ENCODE peak calls at places on chromosomes 2 and 18, in four cellular contexts. One of them, this sample, is unnamed.

GRCh38 chr18:76721207-76721996 is 101.0 kb upstream of the ZNF236 start:
- DNase-seq in tibial nerve: no peak
- DNase-seq in body of pancreas: no peak
- DNase-seq in heart left ventricle: no peak
- DNase-seq in this sample: no peak

GRCh38 chr18:12863687-12864086 is 20.4 kb downstream of the PTPN2 start:
- DNase-seq in heart left ventricle: no peak
- DNase-seq in tibial nerve: no peak
- DNase-seq in body of pancreas: no peak
- DNase-seq in this sample: no peak

GRCh38 chr2:132999421-132999820 is 329.4 kb upstream of the LYPD1 start:
- DNase-seq in body of pancreas: no peak
- DNase-seq in heart left ventricle: no peak
- DNase-seq in tibial nerve: no peak
- DNase-seq in this sample: no peak

GRCh38 chr2:11745613-11746375 is 638 bp upstream of the LPIN1 start:
- DNase-seq in heart left ventricle: no peak
- DNase-seq in tibial nerve: no peak
- DNase-seq in body of pancreas: no peak
- DNase-seq in this sample: no peak

GRCh38 chr2:234472155-234472554 is 24.7 kb downstream of the ARL4C start:
- DNase-seq in heart left ventricle: no peak
- DNase-seq in body of pancreas: no peak
- DNase-seq in tibial nerve: no peak
- DNase-seq in this sample: no peak

GRCh38 chr2:211990335-211990734 is 548.3 kb downstream of the ERBB4 start:
- DNase-seq in tibial nerve: no peak
- DNase-seq in heart left ventricle: no peak
- DNase-seq in body of pancreas: no peak
- DNase-seq in this sample: no peak

GRCh38 chr2:144431384-144431783 is 88.5 kb downstream of the ZEB2 start:
- DNase-seq in body of pancreas: no peak
- DNase-seq in tibial nerve: no peak
- DNase-seq in heart left ventricle: no peak
- DNase-seq in this sample: no peak

GRCh38 chr2:28713582-28714292 is 37.9 kb upstream of the PPP1CB start:
- DNase-seq in body of pancreas: no peak
- DNase-seq in tibial nerve: no peak
- DNase-seq in heart left ventricle: no peak
- DNase-seq in this sample: no peak

GRCh38 chr18:51149605-51150429 is 47.7 kb downstream of the MEX3C start:
- DNase-seq in heart left ventricle: no peak
- DNase-seq in body of pancreas: no peak
- DNase-seq in tibial nerve: no peak
- DNase-seq in this sample: no peak

GRCh38 chr2:67674668-67675067 is 277.5 kb downstream of the ETAA1 start:
- DNase-seq in tibial nerve: no peak
- DNase-seq in heart left ventricle: peak; percentile 80
- DNase-seq in body of pancreas: no peak
- DNase-seq in this sample: no peak

GRCh38 chr2:106124787-106125549 is 69.1 kb downstream of the UXS1 start:
- DNase-seq in body of pancreas: peak; percentile 53
- DNase-seq in heart left ventricle: no peak
- DNase-seq in tibial nerve: no peak
- DNase-seq in this sample: no peak

GRCh38 chr2:29064746-29065478 is 9.4 kb downstream of the PCARE start:
- DNase-seq in body of pancreas: no peak
- DNase-seq in tibial nerve: no peak
- DNase-seq in heart left ventricle: no peak
- DNase-seq in this sample: peak; percentile 9

GRCh38 chr2:218658671-218659257 is 659 bp downstream of the ZNF142 start:
- DNase-seq in body of pancreas: peak; percentile 25
- DNase-seq in tibial nerve: no peak
- DNase-seq in heart left ventricle: no peak
- DNase-seq in this sample: peak; percentile 57

GRCh38 chr2:127165539-127165935 is 54.6 kb downstream of the CYP27C1 start:
- DNase-seq in body of pancreas: no peak
- DNase-seq in heart left ventricle: no peak
- DNase-seq in tibial nerve: no peak
- DNase-seq in this sample: no peak

GRCh38 chr2:236167297-236168109 is 683 bp downstream of the GBX2 start:
- DNase-seq in tibial nerve: no peak
- DNase-seq in body of pancreas: no peak
- DNase-seq in heart left ventricle: no peak
- DNase-seq in this sample: no peak

GRCh38 chr18:70931942-70932814 is 643.3 kb downstream of the SOCS6 start:
- DNase-seq in body of pancreas: no peak
- DNase-seq in heart left ventricle: no peak
- DNase-seq in tibial nerve: peak; percentile 9
- DNase-seq in this sample: no peak

GRCh38 chr18:48529796-48530195 is 9.0 kb upstream of the CTIF start:
- DNase-seq in body of pancreas: no peak
- DNase-seq in heart left ventricle: no peak
- DNase-seq in tibial nerve: no peak
- DNase-seq in this sample: no peak

GRCh38 chr18:35750929-35751328 is 169.4 kb downstream of the GALNT1 start:
- DNase-seq in tibial nerve: no peak
- DNase-seq in heart left ventricle: no peak
- DNase-seq in body of pancreas: no peak
- DNase-seq in this sample: no peak

GRCh38 chr2:238890131-238890530 is 42.2 kb downstream of the TWIST2 start:
- DNase-seq in heart left ventricle: no peak
- DNase-seq in body of pancreas: no peak
- DNase-seq in tibial nerve: no peak
- DNase-seq in this sample: no peak

GRCh38 chr18:50715919-50716318 is 103.9 kb downstream of the MRO start:
- DNase-seq in tibial nerve: no peak
- DNase-seq in heart left ventricle: no peak
- DNase-seq in body of pancreas: no peak
- DNase-seq in this sample: no peak

GRCh38 chr2:178397002-178397605 is 53.9 kb downstream of the PRKRA start:
- DNase-seq in tibial nerve: peak; percentile 53
- DNase-seq in heart left ventricle: no peak
- DNase-seq in body of pancreas: peak; percentile 20
- DNase-seq in this sample: no peak

GRCh38 chr2:234564719-234565118 is 67.8 kb upstream of the ARL4C start:
- DNase-seq in heart left ventricle: no peak
- DNase-seq in body of pancreas: no peak
- DNase-seq in tibial nerve: no peak
- DNase-seq in this sample: no peak

GRCh38 chr2:72144412-72144745 is 3.3 kb downstream of the CYP26B1 start:
- DNase-seq in body of pancreas: no peak
- DNase-seq in tibial nerve: no peak
- DNase-seq in heart left ventricle: peak; percentile 84
- DNase-seq in this sample: no peak

GRCh38 chr2:63658176-63658968 is 69.6 kb downstream of the MDH1 start:
- DNase-seq in heart left ventricle: no peak
- DNase-seq in tibial nerve: no peak
- DNase-seq in body of pancreas: no peak
- DNase-seq in this sample: no peak

GRCh38 chr18:3283908-3284307 is 22.0 kb downstream of the MYL12B start:
- DNase-seq in heart left ventricle: no peak
- DNase-seq in body of pancreas: no peak
- DNase-seq in tibial nerve: no peak
- DNase-seq in this sample: no peak

GRCh38 chr2:84395819-84396218 is 63.3 kb downstream of the SUCLG1 start:
- DNase-seq in body of pancreas: no peak
- DNase-seq in heart left ventricle: no peak
- DNase-seq in tibial nerve: no peak
- DNase-seq in this sample: no peak

GRCh38 chr2:154452906-154453493 is 245.5 kb upstream of the KCNJ3 start:
- DNase-seq in body of pancreas: no peak
- DNase-seq in heart left ventricle: no peak
- DNase-seq in tibial nerve: no peak
- DNase-seq in this sample: no peak

GRCh38 chr2:29372185-29372584 is 257.0 kb downstream of the CLIP4 start:
- DNase-seq in heart left ventricle: no peak
- DNase-seq in tibial nerve: no peak
- DNase-seq in body of pancreas: peak; percentile 9
- DNase-seq in this sample: no peak

GRCh38 chr18:12907258-12907925 is 23.4 kb upstream of the PTPN2 start:
- DNase-seq in body of pancreas: no peak
- DNase-seq in tibial nerve: no peak
- DNase-seq in heart left ventricle: no peak
- DNase-seq in this sample: no peak

GRCh38 chr2:113227290-113227689 is 51.4 kb downstream of the PAX8 start:
- DNase-seq in tibial nerve: no peak
- DNase-seq in heart left ventricle: no peak
- DNase-seq in body of pancreas: no peak
- DNase-seq in this sample: no peak

GRCh38 chr2:75787532-75788132 is 76.9 kb upstream of the GCFC2 start:
- DNase-seq in tibial nerve: no peak
- DNase-seq in body of pancreas: no peak
- DNase-seq in heart left ventricle: no peak
- DNase-seq in this sample: no peak

GRCh38 chr2:8679567-8679826 is 2.4 kb upstream of the ID2 start:
- DNase-seq in body of pancreas: no peak
- DNase-seq in tibial nerve: no peak
- DNase-seq in heart left ventricle: no peak
- DNase-seq in this sample: no peak

GRCh38 chr18:10490401-10491289 is 35.2 kb upstream of the NAPG start:
- DNase-seq in body of pancreas: peak; percentile 36
- DNase-seq in heart left ventricle: peak; percentile 43
- DNase-seq in tibial nerve: no peak
- DNase-seq in this sample: peak; percentile 62

GRCh38 chr2:222196159-222196558 is 102.6 kb downstream of the PAX3 start:
- DNase-seq in heart left ventricle: no peak
- DNase-seq in body of pancreas: no peak
- DNase-seq in tibial nerve: no peak
- DNase-seq in this sample: no peak

DNA sequence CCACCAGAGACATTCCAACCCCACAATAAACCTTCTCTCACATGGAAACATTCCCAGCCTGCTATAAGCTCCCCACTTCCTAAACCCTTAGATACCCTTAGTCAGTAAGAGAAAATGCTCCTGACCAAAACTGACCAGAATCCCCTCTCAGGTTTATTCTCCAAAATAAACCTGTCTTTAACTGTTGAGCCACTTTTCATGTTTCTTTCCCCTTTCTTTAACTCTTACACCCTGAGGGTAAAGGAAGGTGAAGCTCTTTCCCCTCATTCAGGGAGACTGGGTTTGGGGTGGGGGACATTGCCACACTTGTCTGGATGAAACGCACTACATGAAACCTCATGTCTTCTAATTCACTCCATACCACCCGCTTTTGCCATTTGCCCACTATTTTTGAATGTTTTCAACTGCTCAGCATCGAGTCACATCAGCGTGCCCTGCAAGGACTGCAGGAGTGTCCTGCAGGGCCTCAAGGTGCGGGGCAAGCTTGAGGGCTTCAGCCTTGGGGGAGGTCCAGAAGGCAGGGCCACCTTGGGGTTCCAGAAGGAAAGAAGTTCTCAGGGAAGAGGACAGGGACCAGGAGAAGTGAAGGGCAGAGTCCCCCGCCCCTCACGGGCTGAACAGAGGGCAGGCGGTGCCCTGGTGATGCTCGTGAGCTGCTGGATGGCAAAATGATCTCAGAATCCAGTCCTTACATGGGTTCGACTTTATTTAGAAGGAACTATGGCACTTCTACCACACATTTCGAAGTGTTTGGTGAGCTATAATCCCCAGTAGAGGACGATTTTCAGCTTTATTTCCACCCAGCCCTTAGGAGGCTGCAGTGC is 4.2 kb upstream of the SP140L start:
- DNase-seq in body of pancreas: no peak
- DNase-seq in tibial nerve: no peak
- DNase-seq in heart left ventricle: no peak
- DNase-seq in this sample: no peak
- TF ChIP-seq POLR2A in body of pancreas: no peak
- TF ChIP-seq POLR2A in tibial nerve: no peak
- TF ChIP-seq POLR2A in heart left ventricle: no peak
- TF ChIP-seq POLR2A in this sample: no peak

GRCh38 chr2:194345347-194345746 is 1311.7 kb upstream of the SLC39A10 start:
- DNase-seq in body of pancreas: no peak
- DNase-seq in heart left ventricle: no peak
- DNase-seq in tibial nerve: no peak
- DNase-seq in this sample: no peak
- H3K27ac ChIP-seq in body of pancreas: no peak overlapping the region
- H3K27ac ChIP-seq in heart left ventricle: no peak overlapping the region
- H3K27ac ChIP-seq in tibial nerve: no peak overlapping the region
- H3K27ac ChIP-seq in this sample: no peak overlapping the region

DNA sequence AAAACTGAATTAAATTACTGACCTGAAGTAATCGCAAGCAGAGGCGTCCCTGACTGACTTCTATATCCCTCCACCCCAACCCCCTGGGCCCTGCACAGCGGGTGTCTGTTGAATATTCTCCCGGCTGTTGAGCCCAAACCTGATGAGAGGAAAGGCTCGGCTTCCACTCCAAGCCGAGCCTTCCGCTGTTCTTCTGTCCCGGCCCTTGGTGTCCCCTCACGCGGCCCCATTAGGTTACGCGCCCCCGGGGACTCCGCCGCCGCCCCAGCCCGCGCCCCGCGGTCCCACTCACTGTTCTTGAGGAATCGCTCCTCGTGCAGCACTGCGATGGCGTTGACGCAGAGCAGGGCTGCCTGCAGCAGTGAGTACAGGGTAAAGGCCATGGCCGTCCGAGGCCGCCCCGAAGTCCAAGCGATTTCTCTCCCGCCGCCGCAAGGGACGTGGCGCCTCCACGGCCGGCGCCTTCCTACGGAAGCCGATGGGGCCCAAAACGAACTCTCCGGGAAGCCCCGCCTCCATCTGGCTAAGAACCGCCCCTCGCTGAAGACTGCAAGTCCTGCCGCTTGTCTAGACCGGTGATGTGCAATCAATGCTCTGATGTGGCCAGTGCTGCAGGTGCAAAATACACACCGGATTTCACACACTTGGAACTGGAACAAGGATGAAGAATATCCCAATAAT is at the start of gene IER3IP1:
- DNase-seq in heart left ventricle: peak; percentile 94
- DNase-seq in body of pancreas: peak; percentile 92
- DNase-seq in tibial nerve: peak; percentile 90
- DNase-seq in this sample: peak; percentile 95
- TF ChIP-seq POLR2A in heart left ventricle: peak; percentile 71
- TF ChIP-seq POLR2A in body of pancreas: peak; percentile 69
- TF ChIP-seq POLR2A in tibial nerve: no peak
- TF ChIP-seq POLR2A in this sample: no peak

DNA sequence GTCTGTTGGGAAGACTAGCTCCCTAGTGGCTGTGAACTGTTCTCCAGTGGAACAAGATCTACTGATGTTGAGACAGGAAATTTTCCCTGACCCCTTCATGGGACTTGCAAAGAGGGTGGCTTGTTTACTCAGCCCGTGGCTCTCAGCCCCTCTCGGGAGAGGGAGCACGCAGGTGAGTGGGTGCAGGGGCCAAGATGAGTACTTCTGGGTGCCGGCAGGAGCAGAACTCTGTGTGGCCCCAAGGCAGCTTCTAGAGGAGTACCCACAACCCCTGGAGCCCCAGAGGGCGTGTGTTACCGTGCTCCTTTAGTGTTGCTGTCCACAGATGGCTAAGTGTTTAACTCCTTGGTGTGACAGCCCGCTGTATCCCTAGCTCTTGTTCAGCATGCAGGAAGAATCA is 68.2 kb upstream of the CNGA3 start:
- DNase-seq in body of pancreas: no peak
- DNase-seq in heart left ventricle: no peak
- DNase-seq in tibial nerve: no peak
- DNase-seq in this sample: no peak
- H3K27ac ChIP-seq in body of pancreas: no peak overlapping the region
- H3K27ac ChIP-seq in heart left ventricle: no peak overlapping the region
- H3K27ac ChIP-seq in tibial nerve: no peak overlapping the region
- H3K27ac ChIP-seq in this sample: no peak overlapping the region

This sample was measured in testis.